ENCODE peak calls at places on chromosomes 7 and 10, in four cellular contexts. D is body of pancreas, Z is spleen, O is ascending aorta. G is an unnamed sample.

GRCh38 chr7:5417106-5418071 is 6.2 kb downstream of the TNRC18 start:
- DNase-seq in Z (no peak), O (no peak), D (peak; percentile 43), G (no peak)

GRCh38 chr10:122376364-122376961 is 2.0 kb downstream of the PLEKHA1 start:
- DNase-seq in O (no peak), Z (no peak), D (no peak), G (no peak)

GRCh38 chr7:28953628-28954027 is 4.5 kb downstream of the TRIL start:
- DNase-seq in Z (no peak), O (no peak), D (no peak), G (no peak)

GRCh38 chr7:120733143-120733542 is 124.8 kb downstream of the TSPAN12 start:
- DNase-seq in O (no peak), Z (no peak), D (no peak), G (no peak)

GRCh38 chr7:48168159-48168558 is 3.1 kb upstream of the ABCA13 start:
- DNase-seq in O (no peak), Z (no peak), D (no peak), G (no peak)

GRCh38 chr7:55690-56248 is 136.6 kb upstream of the FAM20C start:
- DNase-seq in D (no peak), O (no peak), Z (peak; percentile 19), G (no peak)

GRCh38 chr10:119970107-119970506 is 77.6 kb downstream of the SEC23IP start:
- DNase-seq in O (no peak), D (no peak), Z (no peak), G (no peak)

GRCh38 chr10:79111846-79112614 is 43.3 kb downstream of the ZMIZ1 start:
- DNase-seq in O (no peak), D (peak; percentile 39), Z (peak; percentile 64), G (no peak)

GRCh38 chr10:18238875-18239485 is 98.8 kb downstream of the CACNB2 start:
- DNase-seq in Z (no peak), O (no peak), D (peak; percentile 18), G (no peak)

GRCh38 chr7:157682064-157682945 is 345.5 kb downstream of the DNAJB6 start:
- DNase-seq in D (no peak), Z (peak; percentile 64), O (peak; percentile 12), G (no peak)

GRCh38 chr7:157676456-157677255 is 339.9 kb downstream of the DNAJB6 start:
- DNase-seq in O (peak; percentile 60), D (no peak), Z (peak; percentile 58), G (no peak)

GRCh38 chr7:157682946-157683239 is 346.1 kb downstream of the DNAJB6 start:
- DNase-seq in O (peak; percentile 37), D (no peak), Z (no peak), G (no peak)

GRCh38 chr7:157678503-157678902 is 341.7 kb downstream of the DNAJB6 start:
- DNase-seq in O (peak; percentile 37), D (no peak), Z (no peak), G (no peak)

DNA sequence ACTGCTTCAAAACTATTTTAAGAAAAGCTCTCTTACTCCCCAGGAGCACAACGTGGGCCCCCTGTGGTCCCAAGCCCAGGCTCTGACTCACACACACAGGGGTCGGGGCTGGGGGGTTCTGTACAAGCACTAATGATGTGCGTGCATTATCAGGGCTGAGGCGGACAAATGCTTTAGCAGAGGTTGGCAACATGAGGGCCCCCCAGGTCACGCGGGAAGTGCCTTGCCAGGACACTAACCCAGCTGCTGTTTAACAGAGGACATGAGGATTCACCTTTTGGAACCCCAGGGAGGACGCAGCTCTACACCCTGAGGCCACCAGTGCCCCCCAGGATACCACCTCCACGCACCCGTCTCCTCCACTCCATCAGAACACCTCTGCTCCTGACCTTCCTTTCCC is 342.8 kb downstream of the DNAJB6 start:
- DNase-seq in Z (peak; percentile 62), D (no peak), O (peak; percentile 53), G (no peak)
- H3K4me3 ChIP-seq in Z (no peak overlapping the region), D (no peak overlapping the region), O (no peak overlapping the region), G (no peak overlapping the region)

DNA sequence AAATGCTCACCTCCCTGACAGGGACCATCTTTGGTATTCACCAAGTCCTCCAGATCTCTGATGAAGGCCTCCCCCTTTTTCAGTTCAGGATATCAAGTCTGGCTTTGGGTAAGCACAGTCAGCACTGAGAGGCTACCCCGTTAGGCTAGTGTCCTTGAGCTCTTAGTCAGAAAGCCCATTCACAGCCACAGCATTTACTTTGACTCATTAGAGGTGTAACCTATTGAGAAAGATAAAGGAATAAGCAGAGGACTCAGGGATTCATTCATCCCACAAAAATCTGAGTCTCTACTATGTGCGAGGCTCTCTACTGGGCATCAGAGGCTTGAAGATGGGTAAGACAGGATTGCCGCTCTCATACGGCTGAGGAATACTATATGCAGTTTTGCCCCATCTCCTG is 14.0 kb upstream of the RAMP3 start:
- DNase-seq in D (no peak), Z (peak; percentile 1), O (no peak), G (no peak)
- TF ChIP-seq CTCF in D (no peak), Z (no peak), O (no peak), G (no peak)

DNA sequence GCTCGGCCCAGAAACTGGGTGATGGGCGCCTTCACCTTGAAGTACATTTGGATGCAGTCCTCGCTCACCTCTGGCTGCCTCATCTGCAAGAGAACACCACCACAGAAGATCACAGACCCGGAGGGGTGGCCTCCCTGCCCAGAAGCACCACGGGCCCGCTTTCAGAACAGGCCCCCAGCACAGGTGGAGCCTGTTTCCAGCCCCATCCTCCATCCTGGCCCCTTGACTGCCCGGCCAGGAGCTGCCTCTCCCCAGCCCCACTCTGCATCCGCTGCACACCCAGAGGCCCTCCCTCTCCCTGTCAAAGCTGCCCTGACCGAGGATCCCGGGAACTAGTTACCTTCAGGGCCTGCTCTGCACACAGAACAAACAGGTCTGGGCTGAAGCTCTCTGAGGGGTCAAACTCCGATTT is 724 bp downstream of the CFAP46 start:
- DNase-seq in O (no peak), D (no peak), Z (peak; percentile 74), G (no peak)
- H3K4me3 ChIP-seq in O (no peak overlapping the region), D (no peak overlapping the region), Z (no peak overlapping the region), G (no peak overlapping the region)

GRCh38 chr10:104351067-104351681 is 2.5 kb upstream of the CFAP58 start:
- DNase-seq in Z (no peak), D (no peak), O (no peak), G (no peak)
- TF ChIP-seq CTCF in Z (no peak), D (no peak), O (no peak), G (no peak)

GRCh38 chr10:68223535-68224165 is 8.3 kb downstream of the ATOH7 start:
- DNase-seq in O (no peak), D (no peak), Z (no peak), G (no peak)

GRCh38 chr10:68221196-68221595 is 10.7 kb downstream of the ATOH7 start:
- DNase-seq in O (no peak), Z (no peak), D (no peak), G (no peak)

GRCh38 chr10:68212721-68213352 is 19.1 kb downstream of the ATOH7 start:
- DNase-seq in O (no peak), Z (no peak), D (no peak), G (no peak)

DNA sequence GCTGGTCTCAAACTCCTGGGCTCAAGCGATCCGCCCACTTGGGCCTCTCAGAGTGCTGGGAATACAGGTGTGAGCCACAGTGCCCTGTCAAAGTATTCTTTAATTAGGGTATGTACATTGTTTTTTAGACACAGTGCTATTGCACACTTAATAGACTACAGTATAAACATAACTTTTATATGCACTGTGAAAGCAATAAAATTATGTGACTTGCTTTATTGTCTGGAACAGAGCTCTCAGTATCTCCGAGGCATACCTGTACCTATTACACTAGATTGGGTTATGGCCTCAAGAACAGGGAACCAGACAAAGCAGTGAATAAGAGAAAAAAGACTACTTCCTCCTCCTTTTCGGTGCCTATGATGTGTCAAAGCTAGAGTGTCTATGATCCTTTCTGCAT is 13.1 kb downstream of the ATOH7 start:
- DNase-seq in O (no peak), Z (no peak), D (no peak), G (no peak)
- H3K4me3 ChIP-seq in O (no peak overlapping the region), Z (no peak overlapping the region), D (no peak overlapping the region), G (no peak overlapping the region)

G was measured in GM12864.